ENCODE peak calls at places on chromosomes 3 and 15, in nine cellular contexts. One of them, this sample, is unnamed.

GRCh38 chr3:71978150-71978721 is 193.3 kb upstream of the PROK2 start:
- DNase-seq in endodermal cell: no peak
- DNase-seq in body of pancreas: no peak
- DNase-seq in hepatocyte: no peak
- DNase-seq in HepG2: no peak
- DNase-seq in AG04450: no peak
- DNase-seq in WTC11: no peak
- DNase-seq in heart right ventricle: no peak
- DNase-seq in RWPE1: no peak
- DNase-seq in this sample: peak

GRCh38 chr3:94066829-94067470 is 4.1 kb downstream of the NSUN3 start:
- DNase-seq in AG04450: no peak
- DNase-seq in WTC11: no peak
- DNase-seq in endodermal cell: peak
- DNase-seq in RWPE1: no peak
- DNase-seq in HepG2: no peak
- DNase-seq in hepatocyte: no peak
- DNase-seq in heart right ventricle: no peak
- DNase-seq in body of pancreas: no peak
- DNase-seq in this sample: no peak

GRCh38 chr15:56460046-56460445 is 4.9 kb downstream of the MNS1 start:
- DNase-seq in WTC11: no peak
- DNase-seq in HepG2: no peak
- DNase-seq in hepatocyte: no peak
- DNase-seq in AG04450: no peak
- DNase-seq in heart right ventricle: no peak
- DNase-seq in RWPE1: no peak
- DNase-seq in endodermal cell: no peak
- DNase-seq in body of pancreas: no peak
- DNase-seq in this sample: no peak

GRCh38 chr15:70062321-70062956 is 35.3 kb downstream of the TLE3 start:
- DNase-seq in body of pancreas: peak
- DNase-seq in AG04450: peak
- DNase-seq in WTC11: peak
- DNase-seq in RWPE1: no peak
- DNase-seq in endodermal cell: no peak
- DNase-seq in heart right ventricle: peak
- DNase-seq in HepG2: no peak
- DNase-seq in hepatocyte: peak
- DNase-seq in this sample: no peak

GRCh38 chr3:50256978-50257890 is 11.7 kb upstream of the SEMA3B start:
- DNase-seq in body of pancreas: peak
- DNase-seq in hepatocyte: no peak
- DNase-seq in AG04450: no peak
- DNase-seq in HepG2: no peak
- DNase-seq in endodermal cell: peak
- DNase-seq in heart right ventricle: no peak
- DNase-seq in WTC11: peak
- DNase-seq in RWPE1: no peak
- DNase-seq in this sample: no peak

GRCh38 chr15:101296418-101297405 is 1.7 kb upstream of the SNRPA1 start:
- DNase-seq in HepG2: no peak
- DNase-seq in hepatocyte: no peak
- DNase-seq in endodermal cell: peak
- DNase-seq in WTC11: no peak
- DNase-seq in AG04450: no peak
- DNase-seq in RWPE1: peak
- DNase-seq in heart right ventricle: no peak
- DNase-seq in body of pancreas: no peak
- DNase-seq in this sample: no peak

GRCh38 chr15:89067751-89068150 is 20.5 kb upstream of the ABHD2 start:
- DNase-seq in body of pancreas: no peak
- DNase-seq in AG04450: no peak
- DNase-seq in RWPE1: no peak
- DNase-seq in WTC11: no peak
- DNase-seq in HepG2: no peak
- DNase-seq in endodermal cell: no peak
- DNase-seq in heart right ventricle: no peak
- DNase-seq in hepatocyte: no peak
- DNase-seq in this sample: no peak

GRCh38 chr15:79122943-79123342 is 32.4 kb upstream of the RASGRF1 start:
- DNase-seq in hepatocyte: no peak
- DNase-seq in WTC11: no peak
- DNase-seq in endodermal cell: no peak
- DNase-seq in AG04450: no peak
- DNase-seq in body of pancreas: no peak
- DNase-seq in HepG2: no peak
- DNase-seq in heart right ventricle: no peak
- DNase-seq in RWPE1: no peak
- DNase-seq in this sample: no peak

GRCh38 chr3:57060089-57060829 is at the start of gene SPATA12:
- DNase-seq in endodermal cell: peak
- DNase-seq in RWPE1: peak
- DNase-seq in WTC11: peak
- DNase-seq in AG04450: peak
- DNase-seq in heart right ventricle: peak
- DNase-seq in HepG2: peak
- DNase-seq in body of pancreas: peak
- DNase-seq in hepatocyte: peak
- DNase-seq in this sample: no peak

GRCh38 chr3:31481697-31482096 is 51.0 kb upstream of the STT3B start:
- DNase-seq in WTC11: no peak
- DNase-seq in heart right ventricle: no peak
- DNase-seq in AG04450: no peak
- DNase-seq in HepG2: no peak
- DNase-seq in hepatocyte: no peak
- DNase-seq in endodermal cell: no peak
- DNase-seq in RWPE1: no peak
- DNase-seq in body of pancreas: no peak
- DNase-seq in this sample: no peak

GRCh38 chr3:123695152-123695551 is 110.3 kb upstream of the HACD2 start:
- DNase-seq in HepG2: peak
- DNase-seq in AG04450: no peak
- DNase-seq in heart right ventricle: no peak
- DNase-seq in body of pancreas: no peak
- DNase-seq in WTC11: no peak
- DNase-seq in endodermal cell: no peak
- DNase-seq in RWPE1: no peak
- DNase-seq in hepatocyte: no peak
- DNase-seq in this sample: no peak

GRCh38 chr3:87702600-87702999 is 356.2 kb downstream of the CGGBP1 start:
- DNase-seq in hepatocyte: no peak
- DNase-seq in WTC11: no peak
- DNase-seq in AG04450: no peak
- DNase-seq in HepG2: peak
- DNase-seq in body of pancreas: no peak
- DNase-seq in endodermal cell: no peak
- DNase-seq in heart right ventricle: no peak
- DNase-seq in RWPE1: no peak
- DNase-seq in this sample: no peak

GRCh38 chr15:60390931-60391501 is 6.8 kb downstream of the ANXA2 start:
- DNase-seq in body of pancreas: peak
- DNase-seq in hepatocyte: peak
- DNase-seq in heart right ventricle: no peak
- DNase-seq in endodermal cell: peak
- DNase-seq in AG04450: no peak
- DNase-seq in HepG2: peak
- DNase-seq in WTC11: no peak
- DNase-seq in RWPE1: peak
- DNase-seq in this sample: no peak

GRCh38 chr3:140610544-140610943 is 67.3 kb upstream of the TRIM42 start:
- DNase-seq in hepatocyte: no peak
- DNase-seq in WTC11: no peak
- DNase-seq in HepG2: no peak
- DNase-seq in heart right ventricle: no peak
- DNase-seq in AG04450: no peak
- DNase-seq in body of pancreas: no peak
- DNase-seq in endodermal cell: no peak
- DNase-seq in RWPE1: no peak
- DNase-seq in this sample: no peak

DNA sequence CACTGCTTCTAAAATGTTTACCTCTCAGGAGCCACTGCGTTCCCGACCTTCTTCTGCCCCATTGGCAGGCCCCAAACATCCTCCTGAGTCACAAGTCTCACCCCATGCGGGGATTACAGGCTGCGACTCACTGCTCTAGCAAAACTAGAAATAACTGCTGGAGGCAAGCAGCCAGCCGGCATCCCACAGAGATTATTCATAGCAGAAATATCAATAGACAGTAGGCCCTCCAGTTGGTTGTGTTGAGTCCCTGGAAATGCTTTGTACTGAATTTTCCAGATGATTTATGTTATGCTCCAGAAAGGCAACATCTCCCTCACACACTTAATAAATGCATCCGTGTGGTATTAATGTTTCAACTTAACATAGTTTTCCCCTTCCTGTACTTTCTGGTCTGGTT is 64.8 kb downstream of the RFTN1 start:
- DNase-seq in hepatocyte: peak
- DNase-seq in RWPE1: peak
- DNase-seq in body of pancreas: peak
- DNase-seq in AG04450: peak
- DNase-seq in heart right ventricle: peak
- DNase-seq in WTC11: no peak
- DNase-seq in endodermal cell: peak
- DNase-seq in HepG2: no peak
- DNase-seq in this sample: no peak
- TF ChIP-seq CTCF in hepatocyte: no peak
- TF ChIP-seq CTCF in RWPE1: no peak
- TF ChIP-seq CTCF in body of pancreas: no peak
- TF ChIP-seq CTCF in AG04450: no peak
- TF ChIP-seq CTCF in heart right ventricle: no peak
- TF ChIP-seq CTCF in WTC11: no peak
- TF ChIP-seq CTCF in endodermal cell: no peak
- TF ChIP-seq CTCF in HepG2: no peak
- TF ChIP-seq CTCF in this sample: no peak

GRCh38 chr15:42050484-42051255 is 29.8 kb upstream of the PLA2G4E start:
- DNase-seq in AG04450: no peak
- DNase-seq in body of pancreas: no peak
- DNase-seq in RWPE1: no peak
- DNase-seq in HepG2: no peak
- DNase-seq in WTC11: no peak
- DNase-seq in hepatocyte: no peak
- DNase-seq in heart right ventricle: no peak
- DNase-seq in endodermal cell: peak
- DNase-seq in this sample: no peak

GRCh38 chr15:42053914-42054313 is 33.1 kb upstream of the PLA2G4E start:
- DNase-seq in endodermal cell: no peak
- DNase-seq in HepG2: no peak
- DNase-seq in hepatocyte: no peak
- DNase-seq in WTC11: no peak
- DNase-seq in RWPE1: no peak
- DNase-seq in AG04450: no peak
- DNase-seq in heart right ventricle: no peak
- DNase-seq in body of pancreas: peak
- DNase-seq in this sample: no peak

GRCh38 chr15:42056934-42057743 is 36.3 kb upstream of the PLA2G4E start:
- DNase-seq in AG04450: no peak
- DNase-seq in RWPE1: peak
- DNase-seq in body of pancreas: peak
- DNase-seq in hepatocyte: peak
- DNase-seq in heart right ventricle: peak
- DNase-seq in HepG2: peak
- DNase-seq in WTC11: peak
- DNase-seq in endodermal cell: peak
- DNase-seq in this sample: peak

GRCh38 chr15:42048821-42049200 is 28.0 kb upstream of the PLA2G4E start:
- DNase-seq in heart right ventricle: no peak
- DNase-seq in RWPE1: peak
- DNase-seq in endodermal cell: peak
- DNase-seq in HepG2: no peak
- DNase-seq in hepatocyte: no peak
- DNase-seq in AG04450: no peak
- DNase-seq in body of pancreas: no peak
- DNase-seq in WTC11: no peak
- DNase-seq in this sample: no peak

GRCh38 chr15:42053010-42053409 is 32.2 kb upstream of the PLA2G4E start:
- DNase-seq in body of pancreas: no peak
- DNase-seq in heart right ventricle: no peak
- DNase-seq in endodermal cell: peak
- DNase-seq in WTC11: no peak
- DNase-seq in hepatocyte: no peak
- DNase-seq in RWPE1: no peak
- DNase-seq in AG04450: no peak
- DNase-seq in HepG2: no peak
- DNase-seq in this sample: no peak
- TF ChIP-seq CTCF in body of pancreas: no peak
- TF ChIP-seq CTCF in heart right ventricle: no peak
- TF ChIP-seq CTCF in endodermal cell: no peak
- TF ChIP-seq CTCF in WTC11: no peak
- TF ChIP-seq CTCF in hepatocyte: no peak
- TF ChIP-seq CTCF in RWPE1: no peak
- TF ChIP-seq CTCF in AG04450: no peak
- TF ChIP-seq CTCF in HepG2: no peak
- TF ChIP-seq CTCF in this sample: no peak

GRCh38 chr3:24067483-24067882 is 122.4 kb downstream of the NR1D2 start:
- DNase-seq in HepG2: no peak
- DNase-seq in WTC11: no peak
- DNase-seq in hepatocyte: no peak
- DNase-seq in heart right ventricle: no peak
- DNase-seq in endodermal cell: no peak
- DNase-seq in RWPE1: no peak
- DNase-seq in body of pancreas: no peak
- DNase-seq in AG04450: no peak
- DNase-seq in this sample: no peak

GRCh38 chr3:24072193-24072592 is 127.1 kb downstream of the NR1D2 start:
- DNase-seq in heart right ventricle: no peak
- DNase-seq in endodermal cell: no peak
- DNase-seq in hepatocyte: no peak
- DNase-seq in WTC11: no peak
- DNase-seq in AG04450: no peak
- DNase-seq in RWPE1: no peak
- DNase-seq in body of pancreas: no peak
- DNase-seq in HepG2: no peak
- DNase-seq in this sample: no peak

DNA sequence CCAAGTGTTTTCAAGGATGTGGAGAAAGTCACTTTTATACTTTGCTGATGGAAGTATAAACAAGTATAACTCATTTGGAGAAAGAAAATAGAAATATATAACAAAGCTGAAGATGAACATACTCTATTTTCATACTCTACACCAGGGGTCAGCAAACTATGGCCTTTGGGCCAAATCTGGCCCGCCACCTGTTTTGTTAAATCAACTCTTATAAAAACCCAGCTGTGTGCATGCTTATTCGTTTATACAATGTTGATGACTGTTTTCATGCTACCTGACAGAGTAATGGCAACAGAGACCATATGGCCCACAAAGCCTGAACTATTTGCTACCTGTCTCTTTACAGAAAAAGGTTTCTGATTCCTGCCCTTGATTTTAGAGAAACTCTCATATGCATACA is 124.0 kb downstream of the NR1D2 start:
- DNase-seq in hepatocyte: peak
- DNase-seq in AG04450: no peak
- DNase-seq in body of pancreas: peak
- DNase-seq in RWPE1: no peak
- DNase-seq in heart right ventricle: no peak
- DNase-seq in HepG2: peak
- DNase-seq in endodermal cell: no peak
- DNase-seq in WTC11: no peak
- DNase-seq in this sample: no peak
- TF ChIP-seq CTCF in hepatocyte: peak
- TF ChIP-seq CTCF in AG04450: no peak
- TF ChIP-seq CTCF in body of pancreas: peak
- TF ChIP-seq CTCF in RWPE1: peak
- TF ChIP-seq CTCF in heart right ventricle: no peak
- TF ChIP-seq CTCF in HepG2: peak
- TF ChIP-seq CTCF in endodermal cell: peak
- TF ChIP-seq CTCF in WTC11: no peak
- TF ChIP-seq CTCF in this sample: no peak

GRCh38 chr3:414063-414462 is 217.5 kb downstream of the CHL1 start:
- DNase-seq in AG04450: no peak
- DNase-seq in endodermal cell: no peak
- DNase-seq in RWPE1: no peak
- DNase-seq in body of pancreas: no peak
- DNase-seq in hepatocyte: peak
- DNase-seq in WTC11: no peak
- DNase-seq in heart right ventricle: no peak
- DNase-seq in HepG2: no peak
- DNase-seq in this sample: no peak
- TF ChIP-seq CTCF in AG04450: peak
- TF ChIP-seq CTCF in endodermal cell: peak
- TF ChIP-seq CTCF in RWPE1: peak
- TF ChIP-seq CTCF in body of pancreas: no peak
- TF ChIP-seq CTCF in hepatocyte: peak
- TF ChIP-seq CTCF in WTC11: no peak
- TF ChIP-seq CTCF in heart right ventricle: peak
- TF ChIP-seq CTCF in HepG2: no peak
- TF ChIP-seq CTCF in this sample: peak